ENCODE peak calls at places on chromosome 16, in eight cellular contexts. One of them, this sample, is unnamed.

GRCh38 chr16:85391769-85392583 is 221.1 kb upstream of the GSE1 start:
- DNase-seq in adrenal gland: peak; percentile 37
- DNase-seq in psoas muscle: peak; percentile 36
- DNase-seq in uterus: no peak
- DNase-seq in HCT116: no peak
- DNase-seq in CD8-positive, alpha-beta memory T cell: peak; percentile 26
- DNase-seq in left lung: peak; percentile 17
- DNase-seq in dorsolateral prefrontal cortex: peak; percentile 16
- DNase-seq in this sample: peak; percentile 40

GRCh38 chr16:27462846-27463682 is 61.1 kb downstream of the IL21R start:
- DNase-seq in CD8-positive, alpha-beta memory T cell: no peak
- DNase-seq in left lung: no peak
- DNase-seq in adrenal gland: no peak
- DNase-seq in psoas muscle: peak; percentile 44
- DNase-seq in uterus: no peak
- DNase-seq in HCT116: no peak
- DNase-seq in dorsolateral prefrontal cortex: no peak
- DNase-seq in this sample: no peak

GRCh38 chr16:83717308-83717707 is 90.5 kb upstream of the HSBP1 start:
- DNase-seq in CD8-positive, alpha-beta memory T cell: no peak
- DNase-seq in HCT116: no peak
- DNase-seq in uterus: no peak
- DNase-seq in psoas muscle: no peak
- DNase-seq in dorsolateral prefrontal cortex: no peak
- DNase-seq in left lung: no peak
- DNase-seq in adrenal gland: no peak
- DNase-seq in this sample: no peak

GRCh38 chr16:31474173-31474714 is 2.3 kb downstream of the TGFB1I1 start:
- DNase-seq in uterus: no peak
- DNase-seq in psoas muscle: peak; percentile 63
- DNase-seq in left lung: no peak
- DNase-seq in HCT116: no peak
- DNase-seq in dorsolateral prefrontal cortex: no peak
- DNase-seq in adrenal gland: peak; percentile 43
- DNase-seq in CD8-positive, alpha-beta memory T cell: no peak
- DNase-seq in this sample: no peak

GRCh38 chr16:21950782-21951521 is 2.2 kb upstream of the UQCRC2 start:
- DNase-seq in psoas muscle: no peak
- DNase-seq in left lung: no peak
- DNase-seq in CD8-positive, alpha-beta memory T cell: no peak
- DNase-seq in uterus: no peak
- DNase-seq in HCT116: peak; percentile 36
- DNase-seq in dorsolateral prefrontal cortex: no peak
- DNase-seq in adrenal gland: no peak
- DNase-seq in this sample: no peak

GRCh38 chr16:83901101-83901500 is 2.2 kb downstream of the MLYCD start:
- DNase-seq in adrenal gland: no peak
- DNase-seq in psoas muscle: no peak
- DNase-seq in HCT116: no peak
- DNase-seq in uterus: no peak
- DNase-seq in dorsolateral prefrontal cortex: no peak
- DNase-seq in left lung: no peak
- DNase-seq in CD8-positive, alpha-beta memory T cell: no peak
- DNase-seq in this sample: no peak

GRCh38 chr16:20181386-20181785 is 107.7 kb upstream of the GPR139 start:
- DNase-seq in dorsolateral prefrontal cortex: no peak
- DNase-seq in HCT116: no peak
- DNase-seq in psoas muscle: no peak
- DNase-seq in adrenal gland: no peak
- DNase-seq in left lung: no peak
- DNase-seq in uterus: no peak
- DNase-seq in CD8-positive, alpha-beta memory T cell: no peak
- DNase-seq in this sample: no peak

GRCh38 chr16:21184834-21185233 is 26.4 kb downstream of the LDAF1 start:
- DNase-seq in adrenal gland: no peak
- DNase-seq in left lung: no peak
- DNase-seq in uterus: no peak
- DNase-seq in HCT116: no peak
- DNase-seq in psoas muscle: no peak
- DNase-seq in CD8-positive, alpha-beta memory T cell: no peak
- DNase-seq in dorsolateral prefrontal cortex: no peak
- DNase-seq in this sample: no peak

GRCh38 chr16:84412262-84412661 is 43.9 kb downstream of the ATP2C2 start:
- DNase-seq in adrenal gland: no peak
- DNase-seq in left lung: no peak
- DNase-seq in psoas muscle: no peak
- DNase-seq in uterus: no peak
- DNase-seq in CD8-positive, alpha-beta memory T cell: no peak
- DNase-seq in HCT116: no peak
- DNase-seq in dorsolateral prefrontal cortex: no peak
- DNase-seq in this sample: no peak

GRCh38 chr16:28904363-28904762 is 20.7 kb downstream of the RABEP2 start:
- DNase-seq in CD8-positive, alpha-beta memory T cell: no peak
- DNase-seq in left lung: peak; percentile 71
- DNase-seq in dorsolateral prefrontal cortex: no peak
- DNase-seq in adrenal gland: no peak
- DNase-seq in HCT116: no peak
- DNase-seq in uterus: no peak
- DNase-seq in psoas muscle: no peak
- DNase-seq in this sample: no peak
- H3K27ac ChIP-seq in CD8-positive, alpha-beta memory T cell: no peak overlapping the region
- H3K27ac ChIP-seq in left lung: no peak overlapping the region
- H3K27ac ChIP-seq in dorsolateral prefrontal cortex: no peak overlapping the region
- H3K27ac ChIP-seq in adrenal gland: no peak overlapping the region
- H3K27ac ChIP-seq in HCT116: no peak overlapping the region
- H3K27ac ChIP-seq in uterus: no peak overlapping the region
- H3K27ac ChIP-seq in psoas muscle: no peak overlapping the region
- H3K27ac ChIP-seq in this sample: no peak overlapping the region

DNA sequence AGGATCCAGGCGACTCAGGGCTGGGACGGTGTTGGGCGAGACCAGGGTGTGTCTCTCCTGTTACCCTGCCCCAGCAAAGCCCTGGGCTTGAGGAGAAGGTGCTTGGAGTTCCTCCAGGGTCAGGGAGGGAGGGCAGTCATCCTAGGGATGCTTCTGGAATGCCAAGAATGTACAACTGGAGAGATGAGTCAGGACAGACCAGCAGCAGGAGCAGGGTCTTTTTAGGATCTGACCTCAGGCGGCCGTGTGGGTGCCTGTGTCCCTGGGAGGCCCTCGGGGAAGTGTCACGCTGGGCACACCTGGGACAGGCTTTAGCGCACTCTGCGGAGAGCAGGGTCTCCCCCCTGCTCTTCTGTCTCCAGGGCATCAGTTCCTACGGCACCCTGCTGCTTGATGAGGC is 8.2 kb upstream of the MTSS2 start:
- DNase-seq in left lung: no peak
- DNase-seq in adrenal gland: peak; percentile 82
- DNase-seq in HCT116: no peak
- DNase-seq in uterus: no peak
- DNase-seq in dorsolateral prefrontal cortex: no peak
- DNase-seq in psoas muscle: peak; percentile 82
- DNase-seq in CD8-positive, alpha-beta memory T cell: no peak
- DNase-seq in this sample: no peak
- H3K27ac ChIP-seq in left lung: no peak overlapping the region
- H3K27ac ChIP-seq in adrenal gland: no peak overlapping the region
- H3K27ac ChIP-seq in HCT116: peak overlapping the region; percentile 29
- H3K27ac ChIP-seq in uterus: peak overlapping the region; percentile 97
- H3K27ac ChIP-seq in dorsolateral prefrontal cortex: peak overlapping the region; percentile 95
- H3K27ac ChIP-seq in psoas muscle: peak overlapping the region; percentile 86
- H3K27ac ChIP-seq in CD8-positive, alpha-beta memory T cell: no peak overlapping the region
- H3K27ac ChIP-seq in this sample: peak overlapping the region; percentile 68

DNA sequence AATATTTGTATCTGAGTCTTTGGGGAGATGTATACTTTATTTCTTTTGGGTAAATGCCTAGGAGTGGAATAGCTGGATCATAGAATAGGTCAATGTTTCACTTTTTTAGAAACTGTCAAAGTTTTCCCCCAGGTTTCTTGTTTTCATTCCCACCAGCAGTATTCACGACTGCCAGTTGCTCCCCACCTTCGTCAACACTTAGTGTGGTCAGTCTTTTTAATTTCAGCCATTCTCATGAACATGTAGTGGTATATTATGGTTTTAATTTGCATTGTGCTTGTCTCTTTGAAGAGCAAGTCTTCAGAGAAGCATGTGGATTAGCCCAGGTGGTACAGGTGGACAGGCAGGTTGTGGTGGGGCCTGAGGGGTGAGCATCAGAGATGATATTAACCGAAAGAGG is 53.8 kb downstream of the TEKT5 start:
- DNase-seq in uterus: no peak
- DNase-seq in dorsolateral prefrontal cortex: no peak
- DNase-seq in CD8-positive, alpha-beta memory T cell: no peak
- DNase-seq in adrenal gland: no peak
- DNase-seq in HCT116: no peak
- DNase-seq in psoas muscle: no peak
- DNase-seq in left lung: no peak
- DNase-seq in this sample: no peak
- H3K27ac ChIP-seq in uterus: no peak overlapping the region
- H3K27ac ChIP-seq in dorsolateral prefrontal cortex: no peak overlapping the region
- H3K27ac ChIP-seq in CD8-positive, alpha-beta memory T cell: no peak overlapping the region
- H3K27ac ChIP-seq in adrenal gland: no peak overlapping the region
- H3K27ac ChIP-seq in HCT116: no peak overlapping the region
- H3K27ac ChIP-seq in psoas muscle: no peak overlapping the region
- H3K27ac ChIP-seq in left lung: no peak overlapping the region
- H3K27ac ChIP-seq in this sample: no peak overlapping the region

GRCh38 chr16:88473666-88474534 is 20.8 kb downstream of the ZFPM1 start:
- DNase-seq in adrenal gland: no peak
- DNase-seq in left lung: no peak
- DNase-seq in CD8-positive, alpha-beta memory T cell: no peak
- DNase-seq in uterus: peak; percentile 57
- DNase-seq in HCT116: no peak
- DNase-seq in psoas muscle: no peak
- DNase-seq in dorsolateral prefrontal cortex: no peak
- DNase-seq in this sample: no peak
- H3K27ac ChIP-seq in adrenal gland: no peak overlapping the region
- H3K27ac ChIP-seq in left lung: peak overlapping the region; percentile 56
- H3K27ac ChIP-seq in CD8-positive, alpha-beta memory T cell: no peak overlapping the region
- H3K27ac ChIP-seq in uterus: peak overlapping the region; percentile 63
- H3K27ac ChIP-seq in HCT116: no peak overlapping the region
- H3K27ac ChIP-seq in psoas muscle: no peak overlapping the region
- H3K27ac ChIP-seq in dorsolateral prefrontal cortex: no peak overlapping the region
- H3K27ac ChIP-seq in this sample: no peak overlapping the region